ENCODE peak calls at places on chromosomes 6 and 20, in five cellular contexts. U is endothelial cell of umbilical vein, R is mucosa of descending colon, Z is neural progenitor cell, W is heart right ventricle. E is an unnamed sample.

GRCh38 chr20:63502671-63503172 is 3.8 kb upstream of the EEF1A2 start:
- DNase-seq in U (no peak), R (no peak), Z (no peak), W (no peak), E (no peak)

GRCh38 chr6:141033101-141033500 is 1099.6 kb upstream of the GJE1 start:
- DNase-seq in U (no peak), R (no peak), Z (no peak), W (no peak), E (no peak)

GRCh38 chr6:140208286-140208685 is 833.8 kb upstream of the CITED2 start:
- DNase-seq in U (peak; percentile 49), R (no peak), Z (no peak), W (no peak), E (no peak)

GRCh38 chr6:77462359-77463307 is 658 bp downstream of the HTR1B start:
- DNase-seq in U (peak; percentile 85), R (no peak), Z (peak; percentile 58), W (no peak), E (no peak)

GRCh38 chr6:154969796-154970195 is 25.3 kb upstream of the TIAM2 start:
- DNase-seq in U (peak; percentile 79), R (no peak), Z (no peak), W (no peak), E (no peak)

GRCh38 chr6:142411145-142411544 is 109.3 kb downstream of the ADGRG6 start:
- DNase-seq in U (no peak), R (no peak), Z (no peak), W (no peak), E (no peak)

GRCh38 chr6:143674466-143675114 is 3.2 kb upstream of the PHACTR2 start:
- DNase-seq in U (no peak), R (peak; percentile 19), Z (peak; percentile 24), W (no peak), E (no peak)

GRCh38 chr6:89350281-89351037 is 2.1 kb downstream of the UBE2J1 start:
- DNase-seq in U (peak; percentile 92), R (no peak), Z (no peak), W (no peak), E (no peak)

GRCh38 chr6:53894086-53894485 is 99.3 kb downstream of the LRRC1 start:
- DNase-seq in U (no peak), R (peak; percentile 22), Z (no peak), W (no peak), E (no peak)

GRCh38 chr6:34557228-34557627 is 1.1 kb upstream of the SPDEF start:
- DNase-seq in U (no peak), R (no peak), Z (no peak), W (no peak), E (no peak)

GRCh38 chr6:113758725-113759576 is 98.2 kb upstream of the MARCKS start:
- DNase-seq in U (peak; percentile 93), R (no peak), Z (no peak), W (no peak), E (no peak)

GRCh38 chr6:38638941-38639497 is 710 bp downstream of the BTBD9 start:
- DNase-seq in U (peak; percentile 50), R (peak; percentile 71), Z (peak; percentile 55), W (no peak), E (peak; percentile 61)

GRCh38 chr6:56821005-56821432 is 133.9 kb upstream of the BEND6 start:
- DNase-seq in U (no peak), R (no peak), Z (no peak), W (no peak), E (no peak)

GRCh38 chr20:23347791-23348190 is 2.8 kb upstream of the NXT1 start:
- DNase-seq in U (no peak), R (no peak), Z (no peak), W (no peak), E (no peak)

GRCh38 chr20:24034820-24035219 is 46.2 kb upstream of the GGTLC1 start:
- DNase-seq in U (no peak), R (no peak), Z (no peak), W (no peak), E (peak; percentile 82)

GRCh38 chr6:31350973-31351733 is 5.8 kb downstream of the HLA-B start:
- DNase-seq in U (no peak), R (no peak), Z (no peak), W (no peak), E (no peak)

GRCh38 chr20:19915111-19915798 is 101.9 kb upstream of the NAA20 start:
- DNase-seq in U (no peak), R (no peak), Z (no peak), W (no peak), E (no peak)

GRCh38 chr20:49631856-49632418 is 64.0 kb upstream of the PTGIS start:
- DNase-seq in U (no peak), R (no peak), Z (peak; percentile 20), W (no peak), E (no peak)

GRCh38 chr20:20744170-20744725 is 31.8 kb upstream of the RALGAPA2 start:
- DNase-seq in U (no peak), R (peak; percentile 40), Z (no peak), W (no peak), E (no peak)

GRCh38 chr20:4555188-4555893 is 166.4 kb upstream of the PRND start:
- DNase-seq in U (peak; percentile 88), R (peak; percentile 3), Z (no peak), W (no peak), E (no peak)

GRCh38 chr6:106496791-106497190 is 132.5 kb downstream of the RTN4IP1 start:
- DNase-seq in U (no peak), R (no peak), Z (no peak), W (no peak), E (no peak)

GRCh38 chr6:112939543-112939942 is 592.4 kb downstream of the RFPL4B start:
- DNase-seq in U (peak; percentile 86), R (no peak), Z (no peak), W (no peak), E (no peak)

GRCh38 chr6:108914235-108915022 is 66.2 kb downstream of the ARMC2 start:
- DNase-seq in U (no peak), R (no peak), Z (peak; percentile 58), W (no peak), E (no peak)

GRCh38 chr6:43468748-43469681 is 8.4 kb upstream of the TJAP1 start:
- DNase-seq in U (no peak), R (no peak), Z (peak; percentile 58), W (peak; percentile 45), E (no peak)

GRCh38 chr6:129889580-129889979 is 28.5 kb upstream of the TMEM244 start:
- DNase-seq in U (peak; percentile 77), R (no peak), Z (no peak), W (no peak), E (no peak)

GRCh38 chr20:57335392-57335791 is 5.8 kb downstream of the SPO11 start:
- DNase-seq in U (no peak), R (no peak), Z (no peak), W (no peak), E (no peak)

GRCh38 chr20:17809714-17810631 is 110.2 kb downstream of the BANF2 start:
- DNase-seq in U (no peak), R (no peak), Z (no peak), W (no peak), E (peak; percentile 39)

GRCh38 chr6:11043961-11044711 is at the start of gene ELOVL2:
- DNase-seq in U (peak; percentile 14), R (peak; percentile 9), Z (peak; percentile 82), W (peak; percentile 49), E (peak; percentile 64)
- TF ChIP-seq CTCF in U (peak; percentile 60), R (no peak), Z (peak; percentile 83), W (peak; percentile 27), E (peak; percentile 61)

DNA sequence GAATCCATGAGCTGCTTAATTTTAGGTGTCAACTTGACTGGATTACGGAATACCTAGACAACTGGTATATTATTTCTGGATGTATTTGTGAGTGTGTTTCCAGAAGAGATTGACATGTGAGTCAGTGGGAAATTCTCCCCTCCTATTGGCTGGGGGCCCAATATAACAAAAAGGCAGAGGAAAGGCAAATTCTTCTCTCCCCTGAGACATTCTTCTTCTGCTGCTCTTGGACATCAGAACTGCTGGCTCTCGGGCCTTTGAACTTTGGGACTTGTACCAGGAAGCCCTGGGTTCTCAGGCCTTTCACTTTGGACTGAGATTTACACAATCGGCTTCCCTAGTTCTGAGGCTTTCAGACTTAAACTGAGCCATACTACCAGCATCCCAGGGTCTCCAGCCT is 7.7 kb upstream of the BTN3A3 start:
- DNase-seq in U (peak; percentile 65), R (no peak), Z (no peak), W (no peak), E (no peak)
- H3K4me1 ChIP-seq in U (peaks cover 6% of the 10 kb centered on the region), R (no peaks in the 10 kb centered on the region), Z (peaks cover 7% of the 10 kb centered on the region), W (peaks cover 4% of the 10 kb centered on the region), E (no peaks in the 10 kb centered on the region)

DNA sequence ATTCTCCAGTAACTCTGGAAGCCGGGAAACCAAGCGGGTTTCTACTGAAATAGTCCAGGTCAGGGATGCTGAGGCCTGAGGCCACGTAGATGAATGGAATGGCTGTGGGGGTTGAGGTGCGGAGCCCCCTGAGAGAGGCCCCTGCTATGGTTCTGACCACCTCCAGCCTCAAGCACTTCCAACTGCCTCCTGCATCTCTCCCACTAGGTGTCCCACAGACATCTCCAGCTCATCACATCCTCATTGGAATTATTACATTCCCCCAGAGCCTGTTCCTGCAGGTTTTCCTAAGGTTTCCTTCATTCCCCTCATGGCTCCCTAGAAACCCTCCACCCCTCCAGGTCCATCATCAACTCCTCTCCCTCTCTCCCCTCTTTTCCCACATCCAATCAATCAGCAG is 48.7 kb downstream of the UNC5CL start:
- DNase-seq in U (no peak), R (no peak), Z (no peak), W (no peak), E (no peak)
- TF ChIP-seq CTCF in U (no peak), R (no peak), Z (no peak), W (no peak), E (no peak)

DNA sequence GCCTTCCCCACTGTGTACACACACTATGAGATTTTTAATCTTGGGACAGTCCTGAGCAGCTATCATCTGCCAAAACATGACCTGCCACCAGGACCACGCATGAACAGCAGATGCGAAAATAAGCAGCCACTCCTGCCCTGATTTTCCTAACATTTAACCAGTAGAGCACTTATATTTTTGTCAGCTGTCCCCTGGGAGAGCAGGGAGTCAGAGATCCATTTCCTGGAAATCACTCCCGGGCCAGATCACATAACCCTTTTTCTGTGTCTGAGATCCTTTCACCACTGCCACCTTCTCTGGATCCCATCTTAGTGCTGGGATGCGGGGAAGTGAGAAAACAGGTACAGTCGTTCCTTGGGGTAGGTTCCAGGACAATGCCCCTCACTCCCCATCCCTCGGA is 5.7 kb downstream of the SDCBP2 start:
- DNase-seq in U (no peak), R (no peak), Z (no peak), W (no peak), E (no peak)
- H3K4me1 ChIP-seq in U (peaks cover 57% of the 10 kb centered on the region), R (peaks cover 26% of the 10 kb centered on the region), Z (peaks cover 4% of the 10 kb centered on the region), W (peaks cover 58% of the 10 kb centered on the region), E (peaks cover 6% of the 10 kb centered on the region)

GRCh38 chr6:133286765-133287164 is 45.6 kb downstream of the EYA4 start:
- DNase-seq in U (peak; percentile 8), R (no peak), Z (peak; percentile 51), W (no peak), E (no peak)
- TF ChIP-seq CTCF in U (no peak), R (no peak), Z (peak; percentile 60), W (no peak), E (peak; percentile 48)

DNA sequence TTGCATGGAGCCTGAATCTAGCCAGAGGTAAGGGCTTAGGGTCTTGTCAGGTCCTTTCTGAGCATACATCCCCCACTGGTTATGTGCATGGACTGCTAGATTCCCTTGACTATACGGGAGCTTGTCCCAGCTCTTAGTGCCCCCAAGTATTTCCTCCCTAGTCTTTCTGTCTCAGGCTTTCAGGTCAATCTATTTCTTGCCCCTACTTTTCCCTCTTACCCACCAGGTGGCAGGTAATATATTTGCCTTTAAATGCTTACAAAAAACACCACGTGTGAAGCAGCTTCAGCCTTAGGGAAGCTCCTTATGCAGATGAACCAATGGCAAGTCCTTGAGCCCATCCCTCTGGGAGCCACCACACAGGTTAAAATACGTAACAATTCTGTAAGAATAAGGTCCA is 454.2 kb downstream of the GRIK2 start:
- DNase-seq in U (no peak), R (no peak), Z (peak; percentile 5), W (no peak), E (no peak)
- H3K4me1 ChIP-seq in U (no peaks in the 10 kb centered on the region), R (no peaks in the 10 kb centered on the region), Z (peaks cover 21% of the 10 kb centered on the region), W (no peaks in the 10 kb centered on the region), E (no peaks in the 10 kb centered on the region)

E was measured in right lobe of liver.